ENCODE peak calls at places on chromosomes 7 and 10, in four cellular contexts. S is glomerular endothelial cell, M is Daoy, G is Ammon's horn. X is an unnamed sample.

GRCh38 chr10:100496567-100496966 is 23.1 kb downstream of the SEC31B start:
- DNase-seq in M (no peak), S (no peak), G (no peak), X (no peak)

GRCh38 chr10:110821508-110821907 is 50.2 kb upstream of the PDCD4 start:
- DNase-seq in M (no peak), G (no peak), S (no peak), X (no peak)

GRCh38 chr7:148622887-148623585 is 32.5 kb downstream of the C7orf33 start:
- DNase-seq in S (no peak), M (no peak), G (peak; percentile 62), X (peak; percentile 33)

GRCh38 chr10:118850418-118851061 is 95.8 kb upstream of the CACUL1 start:
- DNase-seq in M (peak; percentile 62), G (peak; percentile 31), S (no peak), X (peak; percentile 61)

GRCh38 chr7:43758029-43758860 is at the start of gene BLVRA:
- DNase-seq in G (peak; percentile 43), M (peak; percentile 80), S (no peak), X (peak; percentile 80)

GRCh38 chr10:132777441-132777840 is 8.5 kb downstream of the NKX6-2 start:
- DNase-seq in M (no peak), S (no peak), G (no peak), X (no peak)

GRCh38 chr10:76040830-76041220 is 609.4 kb downstream of the LRMDA start:
- DNase-seq in M (no peak), S (no peak), G (no peak), X (no peak)

GRCh38 chr10:104037261-104037951 is 48.3 kb downstream of the COL17A1 start:
- DNase-seq in M (no peak), S (no peak), G (no peak), X (no peak)

GRCh38 chr10:113648478-113648877 is 15.4 kb downstream of the NRAP start:
- DNase-seq in M (no peak), G (peak; percentile 33), S (no peak), X (peak; percentile 46)

GRCh38 chr7:43669286-43670081 is 59.8 kb downstream of the COA1 start:
- DNase-seq in M (no peak), S (no peak), G (no peak), X (peak; percentile 56)

GRCh38 chr10:82980321-82980720 is 1105.3 kb downstream of the NRG3 start:
- DNase-seq in G (no peak), S (no peak), M (no peak), X (peak; percentile 3)

GRCh38 chr10:52027055-52027454 is 287.0 kb upstream of the DKK1 start:
- DNase-seq in S (no peak), M (peak; percentile 22), G (no peak), X (no peak)

GRCh38 chr7:135169141-135169935 is 1.2 kb downstream of the CYREN start:
- DNase-seq in M (peak; percentile 57), S (no peak), G (no peak), X (peak; percentile 23)

GRCh38 chr7:1024331-1024761 is 20.0 kb upstream of the GPR146 start:
- DNase-seq in M (no peak), S (no peak), G (no peak), X (no peak)

GRCh38 chr10:18681971-18682403 is 22.8 kb downstream of the ARL5B start:
- DNase-seq in G (no peak), S (no peak), M (peak; percentile 43), X (peak; percentile 76)

GRCh38 chr7:150361807-150362621 is 6.6 kb upstream of the REPIN1 start:
- DNase-seq in M (no peak), S (no peak), G (no peak), X (no peak)

GRCh38 chr7:47666164-47666862 is 84.4 kb upstream of the TNS3 start:
- DNase-seq in M (no peak), S (no peak), G (no peak), X (peak; percentile 71)

GRCh38 chr10:28875535-28876208 is 198.4 kb downstream of the BAMBI start:
- DNase-seq in G (peak; percentile 34), M (peak; percentile 38), S (no peak), X (peak; percentile 91)

GRCh38 chr7:27182861-27183681 is 2.0 kb downstream of the HOXA11 start:
- DNase-seq in G (no peak), M (peak; percentile 57), S (no peak), X (no peak)

GRCh38 chr7:3193721-3194120 is 107.3 kb upstream of the SDK1 start:
- DNase-seq in G (no peak), M (no peak), S (no peak), X (no peak)

GRCh38 chr10:24617771-24618396 is 105.8 kb downstream of the ARHGAP21 start:
- DNase-seq in S (peak; percentile 44), G (peak; percentile 46), M (peak; percentile 39), X (peak; percentile 52)

X was measured in astrocyte of the hippocampus.